ENCODE peak calls at places on chromosomes 2 and 18, in ten cellular contexts. One of them, this sample, is unnamed.

GRCh38 chr18:13800505-13801259 is 23.3 kb upstream of the MC5R start:
- DNase-seq in fibroblast of mammary gland: peak
- DNase-seq in dorsolateral prefrontal cortex: peak
- DNase-seq in H9: peak
- DNase-seq in PC-3: peak
- DNase-seq in A549: peak
- DNase-seq in pancreas: peak
- DNase-seq in upper lobe of right lung: peak
- DNase-seq in osteocyte: peak
- DNase-seq in transverse colon: peak
- DNase-seq in this sample: peak

GRCh38 chr18:63951302-63951705 is 2.2 kb downstream of the HMSD start:
- DNase-seq in fibroblast of mammary gland: peak
- DNase-seq in dorsolateral prefrontal cortex: no peak
- DNase-seq in H9: no peak
- DNase-seq in PC-3: peak
- DNase-seq in A549: no peak
- DNase-seq in pancreas: no peak
- DNase-seq in upper lobe of right lung: no peak
- DNase-seq in osteocyte: no peak
- DNase-seq in transverse colon: no peak
- DNase-seq in this sample: no peak

GRCh38 chr2:24404582-24404981 is 44.2 kb upstream of the ITSN2 start:
- DNase-seq in fibroblast of mammary gland: peak
- DNase-seq in dorsolateral prefrontal cortex: no peak
- DNase-seq in H9: no peak
- DNase-seq in PC-3: peak
- DNase-seq in A549: no peak
- DNase-seq in pancreas: no peak
- DNase-seq in upper lobe of right lung: no peak
- DNase-seq in osteocyte: no peak
- DNase-seq in transverse colon: no peak
- DNase-seq in this sample: peak

GRCh38 chr2:230877737-230878598 is 13.2 kb downstream of the ITM2C start:
- DNase-seq in fibroblast of mammary gland: no peak
- DNase-seq in dorsolateral prefrontal cortex: no peak
- DNase-seq in H9: peak
- DNase-seq in PC-3: no peak
- DNase-seq in A549: no peak
- DNase-seq in pancreas: no peak
- DNase-seq in upper lobe of right lung: peak
- DNase-seq in osteocyte: no peak
- DNase-seq in transverse colon: peak
- DNase-seq in this sample: no peak

GRCh38 chr2:223026357-223027110 is 25.5 kb upstream of the KCNE4 start:
- DNase-seq in fibroblast of mammary gland: peak
- DNase-seq in dorsolateral prefrontal cortex: no peak
- DNase-seq in H9: no peak
- DNase-seq in PC-3: peak
- DNase-seq in A549: peak
- DNase-seq in pancreas: no peak
- DNase-seq in upper lobe of right lung: no peak
- DNase-seq in osteocyte: no peak
- DNase-seq in transverse colon: no peak
- DNase-seq in this sample: no peak

GRCh38 chr2:210502997-210503621 is 26.6 kb upstream of the LANCL1 start:
- DNase-seq in fibroblast of mammary gland: peak
- DNase-seq in dorsolateral prefrontal cortex: peak
- DNase-seq in H9: peak
- DNase-seq in PC-3: peak
- DNase-seq in A549: peak
- DNase-seq in pancreas: peak
- DNase-seq in upper lobe of right lung: no peak
- DNase-seq in osteocyte: no peak
- DNase-seq in transverse colon: peak
- DNase-seq in this sample: peak

GRCh38 chr2:185456517-185456916 is 282.1 kb upstream of the FSIP2 start:
- DNase-seq in fibroblast of mammary gland: peak
- DNase-seq in dorsolateral prefrontal cortex: no peak
- DNase-seq in H9: no peak
- DNase-seq in PC-3: peak
- DNase-seq in A549: no peak
- DNase-seq in pancreas: no peak
- DNase-seq in upper lobe of right lung: no peak
- DNase-seq in osteocyte: no peak
- DNase-seq in transverse colon: no peak
- DNase-seq in this sample: no peak

GRCh38 chr2:99822487-99823218 is 319.7 kb downstream of the AFF3 start:
- DNase-seq in fibroblast of mammary gland: no peak
- DNase-seq in dorsolateral prefrontal cortex: no peak
- DNase-seq in H9: peak
- DNase-seq in PC-3: no peak
- DNase-seq in A549: no peak
- DNase-seq in pancreas: no peak
- DNase-seq in upper lobe of right lung: no peak
- DNase-seq in osteocyte: peak
- DNase-seq in transverse colon: no peak
- DNase-seq in this sample: no peak

GRCh38 chr2:218448934-218449333 is 30.0 kb downstream of the VIL1 start:
- DNase-seq in fibroblast of mammary gland: peak
- DNase-seq in dorsolateral prefrontal cortex: no peak
- DNase-seq in H9: no peak
- DNase-seq in PC-3: peak
- DNase-seq in A549: peak
- DNase-seq in pancreas: no peak
- DNase-seq in upper lobe of right lung: no peak
- DNase-seq in osteocyte: no peak
- DNase-seq in transverse colon: peak
- DNase-seq in this sample: peak

GRCh38 chr18:25453556-25454269 is 101.7 kb upstream of the ZNF521 start:
- DNase-seq in fibroblast of mammary gland: peak
- DNase-seq in dorsolateral prefrontal cortex: no peak
- DNase-seq in H9: no peak
- DNase-seq in PC-3: no peak
- DNase-seq in A549: no peak
- DNase-seq in pancreas: no peak
- DNase-seq in upper lobe of right lung: no peak
- DNase-seq in osteocyte: no peak
- DNase-seq in transverse colon: no peak
- DNase-seq in this sample: no peak

GRCh38 chr2:240920783-240921231 is 14.7 kb downstream of the CROCC2 start:
- DNase-seq in fibroblast of mammary gland: no peak
- DNase-seq in dorsolateral prefrontal cortex: peak
- DNase-seq in H9: no peak
- DNase-seq in PC-3: no peak
- DNase-seq in A549: no peak
- DNase-seq in pancreas: peak
- DNase-seq in upper lobe of right lung: peak
- DNase-seq in osteocyte: peak
- DNase-seq in transverse colon: peak
- DNase-seq in this sample: peak

GRCh38 chr2:144014108-144014507 is 505.8 kb downstream of the ZEB2 start:
- DNase-seq in fibroblast of mammary gland: peak
- DNase-seq in dorsolateral prefrontal cortex: no peak
- DNase-seq in H9: no peak
- DNase-seq in PC-3: peak
- DNase-seq in A549: no peak
- DNase-seq in pancreas: no peak
- DNase-seq in upper lobe of right lung: no peak
- DNase-seq in osteocyte: no peak
- DNase-seq in transverse colon: no peak
- DNase-seq in this sample: no peak

GRCh38 chr2:80151248-80151647 is 153.3 kb downstream of the LRRTM1 start:
- DNase-seq in fibroblast of mammary gland: no peak
- DNase-seq in dorsolateral prefrontal cortex: no peak
- DNase-seq in H9: no peak
- DNase-seq in PC-3: no peak
- DNase-seq in A549: no peak
- DNase-seq in pancreas: no peak
- DNase-seq in upper lobe of right lung: no peak
- DNase-seq in osteocyte: no peak
- DNase-seq in transverse colon: no peak
- DNase-seq in this sample: no peak

GRCh38 chr2:62998949-62999348 is 51.7 kb upstream of the OTX1 start:
- DNase-seq in fibroblast of mammary gland: peak
- DNase-seq in dorsolateral prefrontal cortex: no peak
- DNase-seq in H9: no peak
- DNase-seq in PC-3: peak
- DNase-seq in A549: peak
- DNase-seq in pancreas: no peak
- DNase-seq in upper lobe of right lung: no peak
- DNase-seq in osteocyte: no peak
- DNase-seq in transverse colon: no peak
- DNase-seq in this sample: no peak

GRCh38 chr2:56500317-56500716 is 316.5 kb downstream of the CCDC85A start:
- DNase-seq in fibroblast of mammary gland: no peak
- DNase-seq in dorsolateral prefrontal cortex: no peak
- DNase-seq in H9: no peak
- DNase-seq in PC-3: no peak
- DNase-seq in A549: no peak
- DNase-seq in pancreas: no peak
- DNase-seq in upper lobe of right lung: no peak
- DNase-seq in osteocyte: no peak
- DNase-seq in transverse colon: no peak
- DNase-seq in this sample: no peak

GRCh38 chr2:25805987-25806386 is 72.3 kb downstream of the ASXL2 start:
- DNase-seq in fibroblast of mammary gland: no peak
- DNase-seq in dorsolateral prefrontal cortex: no peak
- DNase-seq in H9: no peak
- DNase-seq in PC-3: no peak
- DNase-seq in A549: no peak
- DNase-seq in pancreas: no peak
- DNase-seq in upper lobe of right lung: no peak
- DNase-seq in osteocyte: no peak
- DNase-seq in transverse colon: no peak
- DNase-seq in this sample: no peak

GRCh38 chr2:8452296-8452695 is 229.6 kb upstream of the ID2 start:
- DNase-seq in fibroblast of mammary gland: no peak
- DNase-seq in dorsolateral prefrontal cortex: no peak
- DNase-seq in H9: no peak
- DNase-seq in PC-3: no peak
- DNase-seq in A549: no peak
- DNase-seq in pancreas: no peak
- DNase-seq in upper lobe of right lung: no peak
- DNase-seq in osteocyte: no peak
- DNase-seq in transverse colon: no peak
- DNase-seq in this sample: no peak

GRCh38 chr2:171957061-171957460 is 34.8 kb downstream of the HAT1 start:
- DNase-seq in fibroblast of mammary gland: peak
- DNase-seq in dorsolateral prefrontal cortex: no peak
- DNase-seq in H9: no peak
- DNase-seq in PC-3: peak
- DNase-seq in A549: peak
- DNase-seq in pancreas: no peak
- DNase-seq in upper lobe of right lung: no peak
- DNase-seq in osteocyte: peak
- DNase-seq in transverse colon: no peak
- DNase-seq in this sample: no peak
- TF ChIP-seq CTCF in fibroblast of mammary gland: peak
- TF ChIP-seq CTCF in dorsolateral prefrontal cortex: no peak
- TF ChIP-seq CTCF in H9: peak
- TF ChIP-seq CTCF in PC-3: peak
- TF ChIP-seq CTCF in A549: no peak
- TF ChIP-seq CTCF in pancreas: no peak
- TF ChIP-seq CTCF in upper lobe of right lung: no peak
- TF ChIP-seq CTCF in osteocyte: peak
- TF ChIP-seq CTCF in transverse colon: no peak
- TF ChIP-seq CTCF in this sample: no peak

DNA sequence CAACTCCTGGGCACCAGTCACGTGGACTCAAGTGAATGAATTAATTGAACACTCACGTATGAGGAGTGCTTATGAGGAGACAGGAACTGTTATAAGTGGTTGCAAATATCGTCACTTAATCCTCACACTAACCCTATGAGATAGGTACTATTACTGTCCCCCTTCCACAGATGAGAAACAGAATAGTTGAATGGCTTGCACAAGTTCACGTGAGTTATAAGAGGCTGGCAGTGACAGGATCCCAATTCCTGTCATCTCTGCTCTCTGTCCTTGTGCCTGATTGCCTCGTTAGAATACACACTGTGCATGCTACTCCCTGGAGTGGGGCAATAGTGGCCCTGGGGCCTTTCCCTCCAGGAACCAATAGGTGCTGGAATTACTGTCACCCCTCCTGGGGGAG is 253.5 kb downstream of the DYSF start:
- DNase-seq in fibroblast of mammary gland: no peak
- DNase-seq in dorsolateral prefrontal cortex: no peak
- DNase-seq in H9: no peak
- DNase-seq in PC-3: no peak
- DNase-seq in A549: no peak
- DNase-seq in pancreas: no peak
- DNase-seq in upper lobe of right lung: no peak
- DNase-seq in osteocyte: no peak
- DNase-seq in transverse colon: no peak
- DNase-seq in this sample: no peak
- TF ChIP-seq CTCF in fibroblast of mammary gland: no peak
- TF ChIP-seq CTCF in dorsolateral prefrontal cortex: no peak
- TF ChIP-seq CTCF in H9: no peak
- TF ChIP-seq CTCF in PC-3: no peak
- TF ChIP-seq CTCF in A549: no peak
- TF ChIP-seq CTCF in pancreas: no peak
- TF ChIP-seq CTCF in upper lobe of right lung: no peak
- TF ChIP-seq CTCF in osteocyte: no peak
- TF ChIP-seq CTCF in transverse colon: no peak
- TF ChIP-seq CTCF in this sample: no peak

DNA sequence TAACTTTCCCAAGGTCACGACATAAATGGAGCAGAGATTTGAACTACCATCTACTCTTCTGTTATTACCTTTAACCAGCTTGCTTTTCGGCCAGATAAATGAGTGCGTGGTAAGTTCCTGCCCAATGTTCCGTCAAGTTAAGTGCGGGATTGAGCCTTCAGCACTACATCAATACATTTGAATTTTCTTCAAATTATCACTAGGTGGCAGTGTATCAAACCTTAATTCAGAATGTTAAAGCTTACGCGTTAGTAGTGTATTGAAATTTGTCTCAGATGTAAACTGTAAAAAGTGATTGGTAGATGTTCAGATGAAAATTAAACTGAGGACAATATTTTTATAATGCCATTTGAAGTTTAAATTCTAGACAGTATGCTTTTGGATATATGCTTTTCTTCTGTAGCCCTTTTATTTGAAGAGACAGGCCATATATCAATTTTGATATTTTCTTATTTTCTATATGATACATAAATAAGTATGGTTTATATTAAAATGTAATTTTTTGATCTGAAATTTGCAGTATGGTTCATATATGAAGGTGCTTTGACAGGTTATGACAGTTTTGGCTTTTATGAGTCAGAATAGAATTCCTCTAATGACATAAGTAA is 681.3 kb downstream of the ADCYAP1 start:
- DNase-seq in fibroblast of mammary gland: peak
- DNase-seq in dorsolateral prefrontal cortex: no peak
- DNase-seq in H9: no peak
- DNase-seq in PC-3: peak
- DNase-seq in A549: peak
- DNase-seq in pancreas: no peak
- DNase-seq in upper lobe of right lung: no peak
- DNase-seq in osteocyte: no peak
- DNase-seq in transverse colon: no peak
- DNase-seq in this sample: no peak
- TF ChIP-seq CTCF in fibroblast of mammary gland: peak
- TF ChIP-seq CTCF in dorsolateral prefrontal cortex: peak
- TF ChIP-seq CTCF in H9: peak
- TF ChIP-seq CTCF in PC-3: peak
- TF ChIP-seq CTCF in A549: peak
- TF ChIP-seq CTCF in pancreas: no peak
- TF ChIP-seq CTCF in upper lobe of right lung: peak
- TF ChIP-seq CTCF in osteocyte: peak
- TF ChIP-seq CTCF in transverse colon: no peak
- TF ChIP-seq CTCF in this sample: peak

GRCh38 chr2:146734042-146734715 is 1110.7 kb upstream of the ACVR2A start:
- DNase-seq in fibroblast of mammary gland: peak
- DNase-seq in dorsolateral prefrontal cortex: no peak
- DNase-seq in H9: no peak
- DNase-seq in PC-3: peak
- DNase-seq in A549: peak
- DNase-seq in pancreas: no peak
- DNase-seq in upper lobe of right lung: no peak
- DNase-seq in osteocyte: no peak
- DNase-seq in transverse colon: no peak
- DNase-seq in this sample: peak
- TF ChIP-seq CTCF in fibroblast of mammary gland: peak
- TF ChIP-seq CTCF in dorsolateral prefrontal cortex: peak
- TF ChIP-seq CTCF in H9: peak
- TF ChIP-seq CTCF in PC-3: peak
- TF ChIP-seq CTCF in A549: peak
- TF ChIP-seq CTCF in pancreas: no peak
- TF ChIP-seq CTCF in upper lobe of right lung: peak
- TF ChIP-seq CTCF in osteocyte: peak
- TF ChIP-seq CTCF in transverse colon: peak
- TF ChIP-seq CTCF in this sample: peak